ENCODE peak calls at places on chromosomes 2 and 18, in four cellular contexts. S is K562, B is SK-N-SH, E is HepG2. O is an unnamed sample.

GRCh38 chr2:23220687-23221086 is 164.3 kb upstream of the KLHL29 start:
- DNase-seq in S (no peak), B (no peak), E (no peak), O (no peak)

GRCh38 chr2:184596819-184597411 is 1.4 kb upstream of the ZNF804A start:
- DNase-seq in S (no peak), B (no peak), E (peak), O (no peak)

GRCh38 chr2:128361376-128362131 is 42.9 kb upstream of the HS6ST1 start:
- DNase-seq in S (no peak), B (no peak), E (no peak), O (no peak)

GRCh38 chr2:63737085-63737701 is 104.5 kb upstream of the UGP2 start:
- DNase-seq in S (no peak), B (no peak), E (peak), O (no peak)

GRCh38 chr2:19358242-19359020 is at the start of gene OSR1:
- DNase-seq in S (no peak), B (peak), E (peak), O (peak)

GRCh38 chr2:43136862-43137261 is 89.5 kb downstream of the ZFP36L2 start:
- DNase-seq in S (no peak), B (peak), E (no peak), O (no peak)

GRCh38 chr2:11697103-11697871 is 27.3 kb upstream of the NTSR2 start:
- DNase-seq in S (no peak), B (peak), E (no peak), O (no peak)

GRCh38 chr18:34624551-34624950 is 85.5 kb upstream of the DTNA start:
- DNase-seq in S (no peak), B (no peak), E (no peak), O (no peak)

GRCh38 chr2:910698-911097 is 40.0 kb upstream of the SNTG2 start:
- DNase-seq in S (no peak), B (no peak), E (no peak), O (no peak)

DNA sequence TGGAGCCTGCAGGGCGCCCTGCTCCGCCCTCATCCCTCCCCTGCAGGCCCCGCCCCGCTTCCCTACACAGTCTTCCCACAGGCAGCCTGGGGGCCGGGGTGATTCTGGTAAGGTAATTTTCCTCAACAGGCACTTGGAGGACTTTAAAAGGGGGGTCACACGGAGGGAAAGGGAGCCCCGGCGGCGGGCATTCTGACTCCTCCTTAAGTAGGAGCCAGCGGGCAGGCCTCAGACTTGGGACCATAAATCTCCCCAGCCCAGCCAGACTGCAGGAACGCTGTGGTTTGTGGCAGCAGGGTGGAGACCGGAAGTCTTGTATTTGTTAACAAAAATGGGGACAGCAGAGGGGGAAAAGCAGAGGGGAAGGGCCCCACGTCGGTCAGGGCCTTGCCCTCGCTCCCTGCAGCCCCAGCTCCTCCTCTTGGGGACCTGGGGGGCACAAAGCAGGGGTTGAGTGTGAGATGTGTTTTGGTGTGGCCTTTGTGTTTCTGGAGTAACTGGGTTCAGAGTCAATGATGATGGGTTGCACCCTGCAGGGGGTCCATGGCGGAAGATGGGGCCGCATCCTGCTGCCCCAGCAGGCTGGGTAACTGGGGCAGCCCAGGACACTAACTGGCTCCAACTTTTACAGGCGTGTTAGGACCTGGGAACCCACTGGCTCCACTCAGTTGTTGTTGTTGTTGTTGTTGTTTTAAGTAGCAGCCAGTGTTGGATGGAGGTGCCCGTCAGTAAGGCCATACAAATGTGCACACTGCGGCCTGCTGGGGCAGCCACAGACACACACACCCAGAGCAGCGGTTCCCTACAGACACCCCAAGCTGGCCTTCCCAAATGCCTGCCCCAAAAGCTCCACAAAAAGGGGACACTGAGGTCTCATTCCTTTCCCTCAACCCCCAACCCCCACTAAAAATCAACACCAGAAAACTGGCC is 27.7 kb downstream of the SMAD7 start:
- DNase-seq in S (peak), B (no peak), E (no peak), O (no peak)
- TF ChIP-seq FOXM1 in S (no peak), B (peak), E (no peak), O (no peak)

DNA sequence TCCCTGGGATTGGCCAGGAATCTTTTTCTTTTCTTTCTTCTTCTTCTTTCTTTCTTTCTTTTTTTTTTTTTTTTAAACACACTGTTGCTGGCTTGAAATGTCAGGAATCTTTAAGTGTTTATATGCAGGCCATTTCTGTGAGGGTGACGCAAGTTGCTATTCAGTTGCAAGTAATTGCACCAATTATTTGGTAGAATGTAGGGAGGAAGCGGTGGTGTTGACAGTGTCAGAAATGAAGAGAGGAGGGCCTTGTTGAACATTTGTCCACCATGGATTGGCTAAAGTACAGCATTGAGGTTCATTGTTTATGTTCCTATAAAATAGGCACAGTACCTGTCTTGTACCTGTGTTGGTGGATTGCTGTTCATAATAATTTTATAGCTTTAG is 6.5 kb downstream of the RPIA start:
- DNase-seq in S (no peak), B (no peak), E (no peak), O (no peak)
- TF ChIP-seq FOXM1 in S (no peak), B (no peak), E (no peak), O (no peak)

GRCh38 chr2:196798980-196799379 is 503 bp downstream of the GTF3C3 start:
- DNase-seq in S (peak), B (peak), E (peak), O (peak)
- TF ChIP-seq FOXM1 in S (no peak), B (no peak), E (no peak), O (no peak)

GRCh38 chr2:99297990-99298389 is 3.0 kb downstream of the LYG1 start:
- DNase-seq in S (no peak), B (no peak), E (no peak), O (no peak)

DNA sequence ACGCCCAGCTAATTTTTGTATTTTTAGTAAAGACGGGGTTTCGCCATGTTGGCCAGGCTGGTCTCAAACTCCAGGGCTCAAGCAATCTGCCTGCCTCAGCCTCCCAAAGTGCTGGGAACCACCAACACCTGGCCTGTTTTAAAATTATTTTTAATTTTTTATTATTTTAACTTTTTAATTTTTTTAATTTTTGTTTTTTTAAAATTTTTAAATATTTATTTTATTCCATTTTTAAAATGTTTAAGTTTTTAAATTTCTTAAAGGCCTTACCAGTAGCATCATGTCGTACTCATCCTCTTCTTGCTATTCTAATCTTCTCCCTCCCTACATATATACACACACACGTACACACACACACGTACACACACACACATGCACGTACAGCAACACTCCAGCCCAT is 1.4 kb downstream of the LYG1 start:
- DNase-seq in S (no peak), B (no peak), E (no peak), O (no peak)
- TF ChIP-seq FOXM1 in S (no peak), B (no peak), E (no peak), O (no peak)

DNA sequence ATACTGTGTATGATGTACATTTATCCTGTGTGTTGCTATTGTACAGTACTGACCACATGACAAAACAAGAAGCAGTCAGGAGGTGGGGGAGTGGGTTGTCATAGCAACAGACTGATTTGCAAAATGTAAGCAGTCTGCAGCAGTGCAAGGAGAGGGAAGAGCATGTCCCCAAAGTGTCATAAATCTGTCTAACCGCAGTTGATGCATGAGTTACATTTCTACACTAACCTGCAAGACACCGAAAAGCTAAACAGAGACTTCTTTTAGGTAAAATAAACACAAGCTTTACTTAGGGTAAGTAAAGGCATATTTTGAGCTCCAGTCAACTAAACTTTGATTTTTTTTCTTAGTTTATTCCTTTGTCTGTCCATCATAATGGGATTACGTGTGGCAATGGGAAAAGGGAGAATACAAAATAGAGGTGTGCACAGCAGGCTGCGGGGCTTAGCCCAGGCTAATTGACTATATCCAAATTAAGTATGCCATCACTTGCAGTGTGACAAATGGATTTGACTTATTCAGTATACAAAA is 134.5 kb downstream of the MEIS1 start:
- DNase-seq in S (peak), B (no peak), E (no peak), O (peak)
- TF ChIP-seq FOXM1 in S (no peak), B (no peak), E (no peak), O (no peak)

O was measured in HEK293T.